ENCODE peak calls at places on chromosomes 2 and 18, in four cellular contexts. K, R, H and W are unnamed samples.

GRCh38 chr2:16228951-16229350 is 288.6 kb downstream of the MYCN start:
- DNase-seq in K (no peak), R (no peak), H (no peak), W (no peak)

GRCh38 chr2:191202209-191202721 is 42.9 kb upstream of the MYO1B start:
- DNase-seq in K (no peak), R (no peak), H (no peak), W (no peak)

GRCh38 chr2:219505585-219505984 is 6.9 kb downstream of the GMPPA start:
- DNase-seq in K (no peak), R (no peak), H (no peak), W (no peak)

GRCh38 chr18:45588284-45588683 is 27.0 kb upstream of the SLC14A2 start:
- DNase-seq in K (no peak), R (peak; percentile 22), H (no peak), W (no peak)

GRCh38 chr18:5556317-5556974 is 12.6 kb upstream of the EPB41L3 start:
- DNase-seq in K (no peak), R (peak; percentile 23), H (no peak), W (no peak)

GRCh38 chr2:21029519-21029918 is 14.4 kb downstream of the APOB start:
- DNase-seq in K (no peak), R (no peak), H (no peak), W (no peak)

GRCh38 chr18:59950215-59950944 is 50.6 kb downstream of the PMAIP1 start:
- DNase-seq in K (no peak), R (no peak), H (no peak), W (no peak)

GRCh38 chr18:46239549-46239948 is 135.4 kb downstream of the HAUS1 start:
- DNase-seq in K (no peak), R (no peak), H (no peak), W (no peak)

GRCh38 chr2:152499921-152500320 is 164.9 kb downstream of the FMNL2 start:
- DNase-seq in K (no peak), R (peak; percentile 8), H (no peak), W (no peak)

GRCh38 chr2:193222456-193222855 is 1027.7 kb upstream of the TMEFF2 start:
- DNase-seq in K (no peak), R (no peak), H (no peak), W (no peak)

GRCh38 chr2:130764035-130764820 is 8.9 kb downstream of the AMER3 start:
- DNase-seq in K (no peak), R (no peak), H (no peak), W (no peak)

GRCh38 chr18:10441472-10441871 is 13.0 kb upstream of the APCDD1 start:
- DNase-seq in K (no peak), R (no peak), H (no peak), W (no peak)

GRCh38 chr2:135991861-135992260 is 6.4 kb upstream of the DARS1 start:
- DNase-seq in K (no peak), R (no peak), H (no peak), W (no peak)

GRCh38 chr18:29063346-29063745 is 886.4 kb upstream of the CDH2 start:
- DNase-seq in K (no peak), R (no peak), H (no peak), W (no peak)

GRCh38 chr18:45127395-45127794 is 446.7 kb downstream of the SETBP1 start:
- DNase-seq in K (no peak), R (no peak), H (no peak), W (no peak)

GRCh38 chr2:241506793-241507429 is 1.5 kb downstream of the STK25 start:
- DNase-seq in K (no peak), R (no peak), H (no peak), W (no peak)

GRCh38 chr2:79660552-79660951 is 147.7 kb downstream of the CTNNA2 start:
- DNase-seq in K (no peak), R (no peak), H (no peak), W (no peak)

GRCh38 chr2:199862779-199863178 is 11.8 kb upstream of the FTCDNL1 start:
- DNase-seq in K (no peak), R (no peak), H (no peak), W (no peak)

GRCh38 chr2:127740665-127741287 is 39.5 kb downstream of the SFT2D3 start:
- DNase-seq in K (no peak), R (no peak), H (no peak), W (no peak)

GRCh38 chr18:24231773-24232735 is 93.2 kb downstream of the CABYR start:
- DNase-seq in K (no peak), R (peak; percentile 18), H (no peak), W (no peak)

GRCh38 chr2:19993731-19994130 is 3.8 kb upstream of the WDR35 start:
- DNase-seq in K (no peak), R (no peak), H (no peak), W (no peak)

GRCh38 chr18:61662726-61663125 is 230.1 kb downstream of the RNF152 start:
- DNase-seq in K (no peak), R (no peak), H (no peak), W (no peak)

GRCh38 chr18:57915848-57916596 is 112.9 kb upstream of the ATP8B1 start:
- DNase-seq in K (peak; percentile 32), R (no peak), H (no peak), W (no peak)

GRCh38 chr2:176270100-176270750 is 983 bp downstream of the MTX2 start:
- DNase-seq in K (no peak), R (no peak), H (no peak), W (no peak)

GRCh38 chr2:176272870-176273269 is 3.6 kb downstream of the MTX2 start:
- DNase-seq in K (no peak), R (no peak), H (no peak), W (no peak)

GRCh38 chr2:176268976-176269318 is 295 bp upstream of the MTX2 start:
- DNase-seq in K (no peak), R (no peak), H (no peak), W (no peak)

GRCh38 chr2:176269319-176270099 is at the start of gene MTX2:
- DNase-seq in K (peak; percentile 22), R (peak; percentile 78), H (peak; percentile 60), W (no peak)
- TF ChIP-seq POLR2A in K (no peak), R (peak; percentile 67), H (peak; percentile 76), W (no peak)

DNA sequence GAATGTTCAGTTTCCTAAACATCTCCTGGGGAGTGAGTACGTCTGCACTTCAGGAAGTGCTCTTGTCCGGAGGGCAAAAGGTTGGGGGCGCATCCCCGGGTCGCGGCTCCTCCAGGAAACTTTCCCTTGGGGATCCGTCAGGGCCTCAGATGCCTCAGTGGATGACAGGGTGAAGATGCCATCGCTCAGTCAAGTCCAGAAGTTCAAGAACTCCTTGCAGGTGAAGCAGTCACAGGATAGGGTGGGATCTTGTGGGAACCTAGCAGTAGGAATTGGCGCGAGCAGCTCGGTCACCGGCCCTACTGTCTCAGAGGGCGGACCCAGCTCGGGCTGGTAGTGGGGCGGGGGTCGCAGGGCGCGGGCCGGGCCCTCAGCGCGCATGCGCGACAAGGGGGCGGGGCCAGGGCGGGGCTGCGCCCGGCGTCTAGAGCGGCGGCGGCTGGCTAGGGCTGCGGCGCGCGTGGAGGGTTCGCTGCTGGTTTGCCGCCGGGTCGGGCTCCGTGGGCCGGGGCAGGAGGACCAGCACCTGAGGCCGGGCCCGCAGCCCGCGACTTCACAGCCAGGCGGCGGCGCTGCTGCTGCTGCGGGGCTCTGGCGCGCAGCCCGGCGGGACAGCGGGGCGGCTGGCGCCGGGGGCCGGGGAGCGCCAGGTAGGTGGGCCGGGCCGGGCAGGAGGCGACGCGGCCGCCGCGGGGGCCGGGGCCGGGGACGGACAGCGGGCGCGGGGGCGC is at the start of gene INPP4A:
- DNase-seq in K (peak; percentile 38), R (peak; percentile 77), H (peak; percentile 82), W (no peak)
- TF ChIP-seq POLR2A in K (no peak), R (peak; percentile 79), H (no peak), W (no peak)

DNA sequence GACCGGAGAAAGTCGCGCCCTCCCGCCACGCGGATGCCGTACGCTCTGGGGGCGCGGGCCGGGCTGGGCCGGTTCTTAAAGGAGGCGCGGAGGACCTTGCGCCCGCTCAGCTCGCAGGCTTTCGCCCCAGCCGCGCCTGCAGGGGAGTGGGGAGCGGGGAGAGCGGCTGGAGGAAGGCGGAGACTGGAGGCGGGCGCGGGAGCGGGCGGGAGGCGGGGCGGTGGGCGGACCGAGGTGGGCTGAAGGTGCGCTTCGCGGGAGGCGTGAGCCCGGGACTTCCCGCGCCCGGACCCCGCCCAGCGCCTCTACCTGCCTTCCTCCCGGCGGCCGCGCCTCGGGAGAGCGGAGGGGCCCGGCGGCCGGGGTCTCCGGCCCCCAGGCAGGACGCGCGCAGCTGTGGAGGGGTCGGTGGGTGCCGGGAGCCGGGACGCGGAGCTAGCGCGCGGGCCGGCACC is at the start of gene ADRA2B:
- DNase-seq in K (peak; percentile 66), R (peak; percentile 65), H (peak; percentile 91), W (no peak)
- TF ChIP-seq POLR2A in K (no peak), R (peak; percentile 37), H (no peak), W (peak; percentile 29)

GRCh38 chr18:54828290-54828871 is at the start of gene RAB27B:
- DNase-seq in K (peak; percentile 86), R (peak; percentile 23), H (no peak), W (peak; percentile 11)
- TF ChIP-seq POLR2A in K (no peak), R (no peak), H (no peak), W (no peak)

DNA sequence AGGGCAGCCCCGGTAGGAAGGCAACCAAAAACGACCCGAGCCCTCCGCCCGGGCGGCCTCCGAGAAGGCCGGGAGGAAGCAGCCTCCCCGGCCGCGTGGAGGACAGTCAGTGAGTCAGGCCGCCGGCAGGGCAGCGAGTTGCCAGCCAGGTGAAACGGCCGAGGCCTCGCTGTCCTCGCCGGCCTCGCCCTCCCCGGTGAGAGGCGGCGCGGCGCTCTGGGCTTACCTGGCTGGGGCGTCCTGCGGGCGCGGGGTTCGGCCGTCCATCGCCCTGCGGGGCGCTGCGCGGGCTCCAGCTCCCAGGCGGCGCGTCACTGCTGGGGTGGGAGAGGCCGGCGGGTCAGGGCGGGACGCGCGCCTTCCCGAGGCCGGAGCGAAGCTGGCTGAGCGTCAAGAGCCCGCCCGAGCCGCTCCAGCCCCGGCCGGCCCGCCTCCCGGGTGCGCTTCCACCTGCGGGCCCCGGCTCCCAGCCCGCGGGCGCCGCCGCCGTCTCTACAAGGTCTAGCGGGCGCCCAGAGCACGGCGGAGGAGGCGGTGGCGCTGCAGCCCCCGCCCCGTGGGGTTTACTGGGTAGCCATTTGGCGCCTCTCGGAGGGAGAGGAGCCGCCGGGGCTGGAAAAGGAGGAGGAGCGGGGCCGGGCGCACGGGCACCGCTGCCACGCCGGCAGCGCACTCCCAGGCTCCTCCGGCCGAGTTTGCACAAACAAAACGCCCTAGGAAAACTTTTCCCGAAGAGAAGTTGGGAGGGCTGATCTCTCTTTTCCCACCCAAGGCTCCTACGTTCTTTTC is 499 bp downstream of the COBLL1 start:
- DNase-seq in K (peak; percentile 53), R (peak; percentile 84), H (peak; percentile 32), W (no peak)
- TF ChIP-seq POLR2A in K (no peak), R (peak; percentile 67), H (no peak), W (no peak)